ENCODE peak calls at places on chromosomes 16 and 17, in ten cellular contexts. K is GM12865; F is endodermal cell; W is left ventricle myocardium inferior; O is HFF-Myc; S is A549; D is CD4-positive, alpha-beta T cell; L is mesothelial cell of epicardium; N is tibial artery; A is NB4. B is an unnamed sample.

GRCh38 chr17:4453821-4454591 is 20.3 kb downstream of the SPNS3 start:
- DNase-seq in K (no peak), F (no peak), W (no peak), O (no peak), S (no peak), D (no peak), L (no peak), N (no peak), A (no peak), B (no peak)

GRCh38 chr17:19398301-19399181 is 11.6 kb upstream of the MFAP4 start:
- DNase-seq in K (no peak), F (peak), W (peak), O (no peak), S (peak), D (no peak), L (no peak), N (peak), A (peak), B (no peak)

GRCh38 chr17:9003355-9004131 is 17.8 kb upstream of the NTN1 start:
- DNase-seq in K (no peak), F (peak), W (no peak), O (no peak), S (no peak), D (no peak), L (no peak), N (no peak), A (no peak), B (no peak)

GRCh38 chr16:58628845-58629680 is 563 bp downstream of the CNOT1 start:
- DNase-seq in K (peak), F (peak), W (peak), O (no peak), S (peak), D (peak), L (peak), N (peak), A (peak), B (peak)

GRCh38 chr17:72126575-72127486 is 6.0 kb downstream of the SOX9 start:
- DNase-seq in K (no peak), F (no peak), W (no peak), O (no peak), S (peak), D (no peak), L (no peak), N (no peak), A (no peak), B (no peak)

GRCh38 chr16:71846443-71846842 is 667 bp downstream of the ATXN1L start:
- DNase-seq in K (peak), F (peak), W (no peak), O (no peak), S (no peak), D (no peak), L (no peak), N (no peak), A (peak), B (no peak)

GRCh38 chr16:31714899-31715504 is 158.6 kb upstream of the ZNF267 start:
- DNase-seq in K (no peak), F (no peak), W (no peak), O (no peak), S (no peak), D (no peak), L (no peak), N (no peak), A (no peak), B (no peak)

GRCh38 chr17:75876938-75877751 is 1.2 kb downstream of the TRIM47 start:
- DNase-seq in K (no peak), F (peak), W (peak), O (peak), S (peak), D (no peak), L (no peak), N (peak), A (no peak), B (no peak)

GRCh38 chr16:64391009-64391663 is 730.7 kb downstream of the CDH11 start:
- DNase-seq in K (no peak), F (no peak), W (no peak), O (no peak), S (peak), D (no peak), L (no peak), N (no peak), A (no peak), B (no peak)

GRCh38 chr17:56868716-56869115 is 34.8 kb downstream of the DGKE start:
- DNase-seq in K (no peak), F (no peak), W (no peak), O (no peak), S (no peak), D (no peak), L (no peak), N (no peak), A (no peak), B (no peak)

GRCh38 chr16:397135-397661 is at the start of gene NME4:
- DNase-seq in K (peak), F (peak), W (no peak), O (no peak), S (peak), D (peak), L (no peak), N (no peak), A (peak), B (no peak)

DNA sequence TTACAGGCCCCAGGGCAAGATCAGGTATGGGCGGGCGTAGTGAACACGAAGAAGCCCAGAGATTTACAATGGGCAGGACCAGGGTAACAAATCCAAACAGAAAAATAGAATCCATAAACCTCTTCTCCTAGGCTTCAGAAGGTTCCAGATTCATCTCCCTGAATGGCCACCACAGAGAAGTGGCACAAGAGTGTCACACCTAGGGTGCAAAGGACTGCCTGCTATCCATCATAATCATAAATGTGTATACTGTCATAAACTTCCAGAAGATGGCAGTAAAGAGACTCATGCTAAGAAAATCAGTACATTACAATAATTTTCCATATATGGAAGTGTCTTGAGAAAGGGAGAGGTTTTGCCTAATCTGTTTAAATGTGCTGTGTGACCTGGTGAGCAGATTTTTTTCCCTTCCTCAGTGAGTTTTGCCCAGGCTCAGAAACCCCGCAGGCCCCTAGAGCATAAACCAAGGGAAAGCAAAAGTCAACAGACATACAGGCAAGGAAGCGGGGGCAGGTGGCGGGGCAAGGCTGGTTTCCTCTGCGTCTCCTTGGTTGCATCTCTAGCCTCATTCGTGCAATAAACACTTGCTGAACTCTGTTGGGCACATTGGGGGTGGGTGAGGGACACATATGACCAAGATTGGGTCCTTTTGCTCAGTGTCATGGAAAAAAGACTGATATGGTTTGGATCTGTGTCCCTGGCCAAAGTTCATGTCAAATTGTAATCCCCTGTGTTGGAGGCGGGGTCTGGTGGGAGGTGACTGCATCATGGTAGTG is 92.0 kb upstream of the CDH5 start:
- DNase-seq in K (peak), F (peak), W (no peak), O (no peak), S (peak), D (no peak), L (no peak), N (no peak), A (peak), B (no peak)
- TF ChIP-seq CTCF in K (peak), F (no peak), W (peak), O (peak), S (peak), D (peak), L (no peak), N (peak), A (no peak), B (no peak)

DNA sequence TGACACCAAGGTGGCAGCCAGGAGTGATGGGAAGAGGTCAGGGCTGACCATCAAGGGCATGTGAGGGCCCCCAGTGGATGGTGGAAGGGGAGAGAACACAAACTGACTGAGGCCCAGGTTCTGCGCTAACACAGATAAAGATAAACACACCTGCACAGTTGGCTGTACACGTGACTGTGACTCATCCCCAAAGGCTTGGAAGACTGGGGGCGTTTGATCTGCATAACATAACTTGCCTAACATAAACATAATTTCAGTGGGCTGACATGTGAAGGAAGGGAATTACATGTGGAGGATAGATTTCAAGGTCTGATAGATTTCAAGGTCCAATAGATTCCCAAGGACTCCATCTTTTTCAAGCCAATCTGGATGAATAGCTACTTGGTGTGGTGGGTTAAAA is 100.9 kb upstream of the TNRC6C start:
- DNase-seq in K (no peak), F (no peak), W (no peak), O (no peak), S (no peak), D (no peak), L (no peak), N (no peak), A (no peak), B (no peak)
- TF ChIP-seq CTCF in K (no peak), F (no peak), W (no peak), O (no peak), S (no peak), D (no peak), L (no peak), N (no peak), A (no peak), B (no peak)

DNA sequence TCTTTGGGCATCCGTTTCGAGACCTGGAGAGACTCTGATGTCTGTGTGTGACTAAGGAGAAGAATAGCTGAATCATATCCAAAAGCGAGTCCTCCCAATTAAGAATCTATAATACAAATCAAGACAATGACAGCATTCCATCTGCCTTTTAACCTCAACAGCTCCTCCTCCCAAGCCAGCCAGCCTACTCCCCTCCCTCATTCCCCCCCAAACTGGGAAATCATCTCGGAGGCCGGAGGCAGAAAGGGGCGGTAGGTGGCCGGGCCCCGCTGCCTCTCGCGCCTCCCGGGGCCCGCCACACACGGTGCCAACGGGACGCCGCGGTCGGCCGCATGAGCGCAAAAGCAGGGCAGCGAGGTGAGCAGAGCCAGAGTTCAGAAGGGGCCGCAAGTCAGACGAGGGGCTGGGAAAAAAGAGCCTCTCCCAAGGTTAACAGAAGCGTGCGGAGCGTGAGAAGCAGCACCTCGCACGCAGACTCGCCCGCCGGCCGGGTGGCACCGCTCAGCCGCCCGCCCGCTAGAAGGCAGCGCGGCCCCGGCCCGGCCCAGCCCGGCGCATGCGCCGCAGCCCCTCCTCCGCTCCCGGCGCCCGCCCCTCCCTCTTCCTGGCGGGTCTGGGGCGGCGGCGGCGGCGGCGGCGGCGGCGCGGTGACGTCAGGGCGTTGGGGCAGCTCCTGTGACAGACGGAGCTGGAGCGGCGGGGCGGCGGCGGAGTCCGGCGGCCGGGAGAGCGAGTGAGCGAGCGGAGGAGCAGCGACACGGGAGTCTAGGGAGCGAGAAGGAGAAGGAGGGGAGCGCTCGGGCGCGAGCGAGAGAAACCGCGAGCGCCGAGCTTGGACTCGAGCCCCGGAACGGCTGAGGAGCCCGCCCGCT is at the start of gene PAFAH1B1:
- DNase-seq in K (peak), F (peak), W (peak), O (peak), S (peak), D (peak), L (peak), N (peak), A (peak), B (peak)
- TF ChIP-seq CTCF in K (peak), F (no peak), W (peak), O (no peak), S (peak), D (no peak), L (no peak), N (no peak), A (no peak), B (no peak)

DNA sequence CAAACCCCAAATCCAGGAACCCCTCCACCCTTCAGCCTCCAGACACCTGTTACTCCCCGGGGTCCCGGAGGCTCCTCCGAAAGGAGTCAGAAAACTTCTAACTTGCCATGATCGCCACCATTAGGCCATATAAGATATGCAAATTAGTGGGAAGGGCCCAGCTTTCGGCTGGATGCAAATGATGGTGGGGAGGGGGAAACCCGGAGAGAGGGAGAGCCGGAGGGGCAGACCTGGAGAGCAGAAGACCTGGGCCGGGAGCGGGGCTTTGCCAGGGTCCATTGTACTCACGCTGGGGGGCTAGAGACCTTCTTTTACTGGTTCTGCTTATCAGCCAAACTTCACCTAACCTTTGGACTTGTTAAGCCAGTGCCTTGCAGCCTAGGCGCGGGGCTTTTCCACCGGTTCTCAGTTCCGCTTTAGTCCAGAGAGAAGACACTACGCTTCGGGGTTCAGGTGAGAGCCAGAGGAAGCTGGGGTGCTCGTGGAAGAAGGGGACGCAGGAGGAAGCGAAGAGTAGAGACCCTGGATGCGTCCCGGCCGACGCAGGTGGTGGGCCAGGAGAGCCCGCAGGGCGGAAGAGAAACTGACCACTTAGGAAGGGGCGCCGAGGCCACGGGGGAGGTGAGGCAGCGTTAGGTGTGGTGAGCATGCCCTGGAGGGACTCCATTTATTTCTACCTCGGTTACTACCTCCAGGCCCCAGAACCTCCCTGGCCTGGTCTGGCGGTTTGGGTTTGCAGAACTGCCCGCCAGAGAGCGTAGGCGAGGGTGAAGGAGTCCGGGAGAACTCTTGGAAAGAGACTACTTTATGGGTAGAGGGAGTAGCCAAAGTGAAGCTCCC is at the start of gene HNF1B:
- DNase-seq in K (peak), F (peak), W (no peak), O (no peak), S (peak), D (no peak), L (no peak), N (no peak), A (no peak), B (no peak)
- TF ChIP-seq CTCF in K (no peak), F (peak), W (no peak), O (no peak), S (peak), D (no peak), L (no peak), N (no peak), A (no peak), B (no peak)

GRCh38 chr17:42980766-42981397 is 517 bp downstream of the RUNDC1 start:
- DNase-seq in K (peak), F (peak), W (peak), O (no peak), S (peak), D (peak), L (peak), N (no peak), A (peak), B (peak)
- TF ChIP-seq CTCF in K (peak), F (peak), W (peak), O (no peak), S (peak), D (no peak), L (peak), N (no peak), A (no peak), B (peak)

B was measured in natural killer cell.